ENCODE peak calls at places on chromosomes 5 and 9, in six cellular contexts. One of them, this sample, is unnamed.

GRCh38 chr5:138601444-138601843 is 26.2 kb upstream of the HSPA9 start:
- DNase-seq in EH: peak; percentile 87
- DNase-seq in GM23248: peak; percentile 84
- DNase-seq in erythroblast: peak; percentile 79
- DNase-seq in ascending aorta: no peak
- DNase-seq in T-helper 1 cell: peak; percentile 41
- DNase-seq in this sample: peak; percentile 93

GRCh38 chr5:57850109-57850508 is 367.5 kb upstream of the ACTBL2 start:
- DNase-seq in erythroblast: no peak
- DNase-seq in T-helper 1 cell: no peak
- DNase-seq in GM23248: no peak
- DNase-seq in EH: no peak
- DNase-seq in ascending aorta: no peak
- DNase-seq in this sample: no peak

GRCh38 chr9:134442486-134443168 is 116.4 kb downstream of the RXRA start:
- DNase-seq in erythroblast: peak; percentile 44
- DNase-seq in GM23248: peak; percentile 86
- DNase-seq in T-helper 1 cell: no peak
- DNase-seq in EH: peak; percentile 71
- DNase-seq in ascending aorta: no peak
- DNase-seq in this sample: peak; percentile 9

GRCh38 chr5:11504794-11505193 is 399.5 kb downstream of the CTNND2 start:
- DNase-seq in ascending aorta: no peak
- DNase-seq in erythroblast: no peak
- DNase-seq in GM23248: peak; percentile 32
- DNase-seq in EH: no peak
- DNase-seq in T-helper 1 cell: no peak
- DNase-seq in this sample: peak; percentile 4

GRCh38 chr9:71681104-71681707 is 87.1 kb downstream of the CEMIP2 start:
- DNase-seq in T-helper 1 cell: no peak
- DNase-seq in EH: peak; percentile 74
- DNase-seq in GM23248: peak; percentile 79
- DNase-seq in ascending aorta: no peak
- DNase-seq in erythroblast: no peak
- DNase-seq in this sample: peak; percentile 52

GRCh38 chr5:173809014-173809413 is 79.1 kb upstream of the CPEB4 start:
- DNase-seq in ascending aorta: no peak
- DNase-seq in T-helper 1 cell: no peak
- DNase-seq in erythroblast: peak; percentile 60
- DNase-seq in EH: no peak
- DNase-seq in GM23248: no peak
- DNase-seq in this sample: peak; percentile 77

GRCh38 chr5:114191441-114191840 is 170.4 kb upstream of the KCNN2 start:
- DNase-seq in erythroblast: no peak
- DNase-seq in T-helper 1 cell: no peak
- DNase-seq in GM23248: no peak
- DNase-seq in EH: peak; percentile 35
- DNase-seq in ascending aorta: no peak
- DNase-seq in this sample: peak; percentile 21

GRCh38 chr9:72334658-72335337 is 30.2 kb downstream of the ZFAND5 start:
- DNase-seq in ascending aorta: no peak
- DNase-seq in erythroblast: no peak
- DNase-seq in GM23248: no peak
- DNase-seq in EH: no peak
- DNase-seq in T-helper 1 cell: no peak
- DNase-seq in this sample: no peak

GRCh38 chr9:135926402-135927194 is 19.3 kb upstream of the CAMSAP1 start:
- DNase-seq in EH: peak; percentile 94
- DNase-seq in T-helper 1 cell: peak; percentile 85
- DNase-seq in GM23248: peak; percentile 96
- DNase-seq in erythroblast: peak; percentile 86
- DNase-seq in ascending aorta: peak; percentile 30
- DNase-seq in this sample: peak; percentile 65

GRCh38 chr9:33452828-33453271 is 5.5 kb upstream of the AQP3 start:
- DNase-seq in GM23248: peak; percentile 89
- DNase-seq in EH: peak; percentile 89
- DNase-seq in erythroblast: peak; percentile 73
- DNase-seq in T-helper 1 cell: peak; percentile 54
- DNase-seq in ascending aorta: no peak
- DNase-seq in this sample: peak; percentile 87

GRCh38 chr9:80156725-80157124 is 585.0 kb downstream of the TLE4 start:
- DNase-seq in GM23248: no peak
- DNase-seq in erythroblast: no peak
- DNase-seq in T-helper 1 cell: no peak
- DNase-seq in ascending aorta: no peak
- DNase-seq in EH: no peak
- DNase-seq in this sample: no peak

GRCh38 chr5:175246242-175246891 is 197.6 kb downstream of the DRD1 start:
- DNase-seq in erythroblast: no peak
- DNase-seq in EH: peak; percentile 93
- DNase-seq in T-helper 1 cell: peak; percentile 27
- DNase-seq in ascending aorta: peak; percentile 15
- DNase-seq in GM23248: peak; percentile 94
- DNase-seq in this sample: peak; percentile 72

GRCh38 chr9:134455951-134456739 is 129.9 kb downstream of the RXRA start:
- DNase-seq in T-helper 1 cell: peak; percentile 77
- DNase-seq in ascending aorta: peak; percentile 77
- DNase-seq in GM23248: peak; percentile 99
- DNase-seq in erythroblast: peak; percentile 35
- DNase-seq in EH: peak; percentile 100
- DNase-seq in this sample: peak; percentile 97

GRCh38 chr5:160521392-160521663 is 99.7 kb downstream of the PTTG1 start:
- DNase-seq in T-helper 1 cell: no peak
- DNase-seq in erythroblast: no peak
- DNase-seq in GM23248: no peak
- DNase-seq in EH: no peak
- DNase-seq in ascending aorta: no peak
- DNase-seq in this sample: no peak

GRCh38 chr5:115214541-115214940 is 44.8 kb upstream of the TRIM36 start:
- DNase-seq in erythroblast: no peak
- DNase-seq in T-helper 1 cell: no peak
- DNase-seq in ascending aorta: no peak
- DNase-seq in EH: peak; percentile 21
- DNase-seq in GM23248: no peak
- DNase-seq in this sample: peak; percentile 12

GRCh38 chr9:86637515-86637914 is 283.3 kb upstream of the TUT7 start:
- DNase-seq in GM23248: peak; percentile 43
- DNase-seq in erythroblast: peak; percentile 43
- DNase-seq in ascending aorta: no peak
- DNase-seq in T-helper 1 cell: no peak
- DNase-seq in EH: peak; percentile 31
- DNase-seq in this sample: peak; percentile 47

GRCh38 chr9:75893096-75893495 is 2.6 kb downstream of the PCSK5 start:
- DNase-seq in GM23248: no peak
- DNase-seq in EH: no peak
- DNase-seq in erythroblast: no peak
- DNase-seq in ascending aorta: no peak
- DNase-seq in T-helper 1 cell: no peak
- DNase-seq in this sample: no peak

GRCh38 chr9:17332129-17332528 is 197.3 kb downstream of the CNTLN start:
- DNase-seq in ascending aorta: no peak
- DNase-seq in T-helper 1 cell: no peak
- DNase-seq in GM23248: no peak
- DNase-seq in erythroblast: no peak
- DNase-seq in EH: no peak
- DNase-seq in this sample: no peak

GRCh38 chr9:105535920-105536668 is 21.8 kb upstream of the FKTN start:
- DNase-seq in T-helper 1 cell: no peak
- DNase-seq in EH: peak; percentile 10
- DNase-seq in ascending aorta: no peak
- DNase-seq in GM23248: no peak
- DNase-seq in erythroblast: no peak
- DNase-seq in this sample: peak; percentile 31

GRCh38 chr5:172479034-172479783 is 24.9 kb upstream of the SH3PXD2B start:
- DNase-seq in erythroblast: peak; percentile 79
- DNase-seq in T-helper 1 cell: peak; percentile 57
- DNase-seq in GM23248: peak; percentile 93
- DNase-seq in ascending aorta: peak; percentile 27
- DNase-seq in EH: peak; percentile 91
- DNase-seq in this sample: peak; percentile 88

GRCh38 chr5:27742805-27743204 is 704.4 kb upstream of the CDH9 start:
- DNase-seq in EH: no peak
- DNase-seq in erythroblast: no peak
- DNase-seq in T-helper 1 cell: no peak
- DNase-seq in GM23248: no peak
- DNase-seq in ascending aorta: no peak
- DNase-seq in this sample: no peak

GRCh38 chr5:27458318-27458717 is 419.9 kb upstream of the CDH9 start:
- DNase-seq in erythroblast: no peak
- DNase-seq in ascending aorta: no peak
- DNase-seq in EH: no peak
- DNase-seq in GM23248: no peak
- DNase-seq in T-helper 1 cell: no peak
- DNase-seq in this sample: no peak

GRCh38 chr9:126615251-126615790 is 1.6 kb downstream of the LMX1B start:
- DNase-seq in EH: no peak
- DNase-seq in T-helper 1 cell: peak; percentile 64
- DNase-seq in GM23248: peak; percentile 20
- DNase-seq in ascending aorta: no peak
- DNase-seq in erythroblast: no peak
- DNase-seq in this sample: peak; percentile 69

GRCh38 chr5:173884402-173885053 is 3.6 kb upstream of the CPEB4 start:
- DNase-seq in erythroblast: peak; percentile 81
- DNase-seq in ascending aorta: no peak
- DNase-seq in GM23248: no peak
- DNase-seq in EH: no peak
- DNase-seq in T-helper 1 cell: peak; percentile 75
- DNase-seq in this sample: no peak

GRCh38 chr5:171162602-171163001 is 146.4 kb upstream of the TLX3 start:
- DNase-seq in erythroblast: peak; percentile 24
- DNase-seq in GM23248: peak; percentile 19
- DNase-seq in ascending aorta: no peak
- DNase-seq in EH: peak; percentile 37
- DNase-seq in T-helper 1 cell: no peak
- DNase-seq in this sample: peak; percentile 75

GRCh38 chr9:108207611-108208051 is 648.2 kb downstream of the ACTL7B start:
- DNase-seq in EH: peak; percentile 57
- DNase-seq in GM23248: peak; percentile 56
- DNase-seq in T-helper 1 cell: no peak
- DNase-seq in ascending aorta: no peak
- DNase-seq in erythroblast: no peak
- DNase-seq in this sample: no peak

GRCh38 chr5:13640270-13640669 is 304.2 kb downstream of the DNAH5 start:
- DNase-seq in GM23248: no peak
- DNase-seq in T-helper 1 cell: no peak
- DNase-seq in erythroblast: no peak
- DNase-seq in ascending aorta: no peak
- DNase-seq in EH: no peak
- DNase-seq in this sample: no peak

GRCh38 chr9:129436751-129437625 is 183.9 kb downstream of the C9orf50 start:
- DNase-seq in T-helper 1 cell: no peak
- DNase-seq in EH: peak; percentile 77
- DNase-seq in GM23248: peak; percentile 79
- DNase-seq in ascending aorta: no peak
- DNase-seq in erythroblast: no peak
- DNase-seq in this sample: peak; percentile 67

GRCh38 chr9:108167136-108167900 is 677.7 kb upstream of the KLF4 start:
- DNase-seq in T-helper 1 cell: no peak
- DNase-seq in GM23248: no peak
- DNase-seq in ascending aorta: no peak
- DNase-seq in EH: peak; percentile 30
- DNase-seq in erythroblast: no peak
- DNase-seq in this sample: no peak

GRCh38 chr5:80632700-80633099 is 21.8 kb upstream of the MSH3 start:
- DNase-seq in GM23248: no peak
- DNase-seq in T-helper 1 cell: no peak
- DNase-seq in EH: no peak
- DNase-seq in erythroblast: peak; percentile 10
- DNase-seq in ascending aorta: no peak
- DNase-seq in this sample: no peak

GRCh38 chr5:163941068-163941467 is 435.6 kb downstream of the MAT2B start:
- DNase-seq in GM23248: no peak
- DNase-seq in T-helper 1 cell: no peak
- DNase-seq in erythroblast: no peak
- DNase-seq in ascending aorta: no peak
- DNase-seq in EH: no peak
- DNase-seq in this sample: no peak

GRCh38 chr9:98933890-98934289 is 9.8 kb upstream of the COL15A1 start:
- DNase-seq in ascending aorta: no peak
- DNase-seq in GM23248: no peak
- DNase-seq in erythroblast: no peak
- DNase-seq in EH: no peak
- DNase-seq in T-helper 1 cell: no peak
- DNase-seq in this sample: no peak

GRCh38 chr5:107263387-107264003 is 407.2 kb downstream of the EFNA5 start:
- DNase-seq in ascending aorta: no peak
- DNase-seq in T-helper 1 cell: no peak
- DNase-seq in erythroblast: no peak
- DNase-seq in GM23248: no peak
- DNase-seq in EH: no peak
- DNase-seq in this sample: peak; percentile 51

GRCh38 chr9:128043467-128043868 is 23.7 kb downstream of the NAIF1 start:
- DNase-seq in erythroblast: no peak
- DNase-seq in GM23248: no peak
- DNase-seq in ascending aorta: no peak
- DNase-seq in EH: peak; percentile 19
- DNase-seq in T-helper 1 cell: no peak
- DNase-seq in this sample: no peak

GRCh38 chr5:94467560-94468504 is 150.6 kb downstream of the KIAA0825 start:
- DNase-seq in T-helper 1 cell: no peak
- DNase-seq in erythroblast: no peak
- DNase-seq in GM23248: no peak
- DNase-seq in ascending aorta: no peak
- DNase-seq in EH: no peak
- DNase-seq in this sample: no peak

GRCh38 chr9:129276486-129277260 is 98.6 kb upstream of the IER5L start:
- DNase-seq in EH: no peak
- DNase-seq in erythroblast: no peak
- DNase-seq in T-helper 1 cell: no peak
- DNase-seq in GM23248: no peak
- DNase-seq in ascending aorta: no peak
- DNase-seq in this sample: no peak

This sample was measured in iris pigment epithelial cell.